ENCODE peak calls at places on chromosomes 1 and 21, in eight cellular contexts. One of them, this sample, is unnamed.

GRCh38 chr1:223142795-223143759 is at the start of gene TLR5:
- DNase-seq in endothelial cell of umbilical vein: peak
- DNase-seq in NB4: peak
- DNase-seq in right lobe of liver: peak
- DNase-seq in stomach: peak
- DNase-seq in GM12878: peak
- DNase-seq in esophagus muscularis mucosa: peak
- DNase-seq in IMR-90: peak
- DNase-seq in this sample: peak

GRCh38 chr1:16012590-16013219 is 5.1 kb downstream of the HSPB7 start:
- DNase-seq in endothelial cell of umbilical vein: peak
- DNase-seq in NB4: peak
- DNase-seq in right lobe of liver: peak
- DNase-seq in stomach: peak
- DNase-seq in GM12878: peak
- DNase-seq in esophagus muscularis mucosa: no peak
- DNase-seq in IMR-90: peak
- DNase-seq in this sample: peak

GRCh38 chr1:43445618-43446387 is 7.9 kb downstream of the HYI start:
- DNase-seq in endothelial cell of umbilical vein: no peak
- DNase-seq in NB4: no peak
- DNase-seq in right lobe of liver: peak
- DNase-seq in stomach: peak
- DNase-seq in GM12878: no peak
- DNase-seq in esophagus muscularis mucosa: no peak
- DNase-seq in IMR-90: peak
- DNase-seq in this sample: no peak

GRCh38 chr1:235052067-235053008 is 76.3 kb downstream of the TOMM20 start:
- DNase-seq in endothelial cell of umbilical vein: no peak
- DNase-seq in NB4: no peak
- DNase-seq in right lobe of liver: peak
- DNase-seq in stomach: no peak
- DNase-seq in GM12878: no peak
- DNase-seq in esophagus muscularis mucosa: no peak
- DNase-seq in IMR-90: no peak
- DNase-seq in this sample: no peak

GRCh38 chr1:70553192-70553956 is 142.3 kb downstream of the CTH start:
- DNase-seq in endothelial cell of umbilical vein: no peak
- DNase-seq in NB4: no peak
- DNase-seq in right lobe of liver: no peak
- DNase-seq in stomach: no peak
- DNase-seq in GM12878: no peak
- DNase-seq in esophagus muscularis mucosa: no peak
- DNase-seq in IMR-90: no peak
- DNase-seq in this sample: no peak

GRCh38 chr1:202807367-202807925 is 775 bp downstream of the KDM5B start:
- DNase-seq in endothelial cell of umbilical vein: no peak
- DNase-seq in NB4: peak
- DNase-seq in right lobe of liver: peak
- DNase-seq in stomach: no peak
- DNase-seq in GM12878: no peak
- DNase-seq in esophagus muscularis mucosa: no peak
- DNase-seq in IMR-90: peak
- DNase-seq in this sample: peak

GRCh38 chr1:205950280-205950679 is 7.0 kb upstream of the SLC26A9 start:
- DNase-seq in endothelial cell of umbilical vein: no peak
- DNase-seq in NB4: no peak
- DNase-seq in right lobe of liver: no peak
- DNase-seq in stomach: peak
- DNase-seq in GM12878: no peak
- DNase-seq in esophagus muscularis mucosa: no peak
- DNase-seq in IMR-90: peak
- DNase-seq in this sample: no peak

GRCh38 chr1:182348916-182349747 is 42.5 kb downstream of the GLUL start:
- DNase-seq in endothelial cell of umbilical vein: no peak
- DNase-seq in NB4: no peak
- DNase-seq in right lobe of liver: no peak
- DNase-seq in stomach: no peak
- DNase-seq in GM12878: no peak
- DNase-seq in esophagus muscularis mucosa: no peak
- DNase-seq in IMR-90: no peak
- DNase-seq in this sample: no peak

GRCh38 chr1:53517821-53518352 is 58.7 kb downstream of the DMRTB1 start:
- DNase-seq in endothelial cell of umbilical vein: no peak
- DNase-seq in NB4: no peak
- DNase-seq in right lobe of liver: no peak
- DNase-seq in stomach: no peak
- DNase-seq in GM12878: no peak
- DNase-seq in esophagus muscularis mucosa: no peak
- DNase-seq in IMR-90: no peak
- DNase-seq in this sample: no peak

GRCh38 chr1:219938706-219939105 is 10.3 kb upstream of the SLC30A10 start:
- DNase-seq in endothelial cell of umbilical vein: no peak
- DNase-seq in NB4: no peak
- DNase-seq in right lobe of liver: no peak
- DNase-seq in stomach: no peak
- DNase-seq in GM12878: no peak
- DNase-seq in esophagus muscularis mucosa: no peak
- DNase-seq in IMR-90: peak
- DNase-seq in this sample: no peak

GRCh38 chr1:227789042-227789880 is 26.2 kb upstream of the PRSS38 start:
- DNase-seq in endothelial cell of umbilical vein: no peak
- DNase-seq in NB4: no peak
- DNase-seq in right lobe of liver: no peak
- DNase-seq in stomach: no peak
- DNase-seq in GM12878: no peak
- DNase-seq in esophagus muscularis mucosa: peak
- DNase-seq in IMR-90: peak
- DNase-seq in this sample: no peak

GRCh38 chr1:228938248-228938891 is 203.1 kb downstream of the RHOU start:
- DNase-seq in endothelial cell of umbilical vein: peak
- DNase-seq in NB4: peak
- DNase-seq in right lobe of liver: no peak
- DNase-seq in stomach: no peak
- DNase-seq in GM12878: no peak
- DNase-seq in esophagus muscularis mucosa: no peak
- DNase-seq in IMR-90: no peak
- DNase-seq in this sample: no peak

GRCh38 chr1:244280859-244281258 is 170.8 kb downstream of the ADSS2 start:
- DNase-seq in endothelial cell of umbilical vein: peak
- DNase-seq in NB4: no peak
- DNase-seq in right lobe of liver: no peak
- DNase-seq in stomach: no peak
- DNase-seq in GM12878: no peak
- DNase-seq in esophagus muscularis mucosa: no peak
- DNase-seq in IMR-90: peak
- DNase-seq in this sample: no peak

GRCh38 chr1:66576645-66577044 is 42.7 kb downstream of the SGIP1 start:
- DNase-seq in endothelial cell of umbilical vein: peak
- DNase-seq in NB4: no peak
- DNase-seq in right lobe of liver: no peak
- DNase-seq in stomach: no peak
- DNase-seq in GM12878: no peak
- DNase-seq in esophagus muscularis mucosa: no peak
- DNase-seq in IMR-90: peak
- DNase-seq in this sample: no peak

GRCh38 chr1:26694597-26695416 is 1.0 kb upstream of the ARID1A start:
- DNase-seq in endothelial cell of umbilical vein: no peak
- DNase-seq in NB4: peak
- DNase-seq in right lobe of liver: no peak
- DNase-seq in stomach: no peak
- DNase-seq in GM12878: peak
- DNase-seq in esophagus muscularis mucosa: no peak
- DNase-seq in IMR-90: no peak
- DNase-seq in this sample: peak

GRCh38 chr1:203025721-203026665 is at the start of gene PPFIA4:
- DNase-seq in endothelial cell of umbilical vein: peak
- DNase-seq in NB4: peak
- DNase-seq in right lobe of liver: peak
- DNase-seq in stomach: peak
- DNase-seq in GM12878: peak
- DNase-seq in esophagus muscularis mucosa: peak
- DNase-seq in IMR-90: peak
- DNase-seq in this sample: peak

GRCh38 chr1:31954607-31955283 is 16.6 kb upstream of the PTP4A2 start:
- DNase-seq in endothelial cell of umbilical vein: peak
- DNase-seq in NB4: peak
- DNase-seq in right lobe of liver: peak
- DNase-seq in stomach: peak
- DNase-seq in GM12878: no peak
- DNase-seq in esophagus muscularis mucosa: peak
- DNase-seq in IMR-90: peak
- DNase-seq in this sample: peak
- TF ChIP-seq POLR2A in endothelial cell of umbilical vein: no peak
- TF ChIP-seq POLR2A in NB4: no peak
- TF ChIP-seq POLR2A in right lobe of liver: peak
- TF ChIP-seq POLR2A in stomach: no peak
- TF ChIP-seq POLR2A in GM12878: no peak
- TF ChIP-seq POLR2A in esophagus muscularis mucosa: no peak
- TF ChIP-seq POLR2A in IMR-90: peak
- TF ChIP-seq POLR2A in this sample: no peak

GRCh38 chr1:17538428-17539130 is 919 bp upstream of the ARHGEF10L start:
- DNase-seq in endothelial cell of umbilical vein: no peak
- DNase-seq in NB4: no peak
- DNase-seq in right lobe of liver: no peak
- DNase-seq in stomach: no peak
- DNase-seq in GM12878: no peak
- DNase-seq in esophagus muscularis mucosa: no peak
- DNase-seq in IMR-90: peak
- DNase-seq in this sample: no peak

GRCh38 chr1:17538010-17538409 is 1.5 kb upstream of the ARHGEF10L start:
- DNase-seq in endothelial cell of umbilical vein: no peak
- DNase-seq in NB4: no peak
- DNase-seq in right lobe of liver: no peak
- DNase-seq in stomach: no peak
- DNase-seq in GM12878: no peak
- DNase-seq in esophagus muscularis mucosa: no peak
- DNase-seq in IMR-90: no peak
- DNase-seq in this sample: no peak

GRCh38 chr1:17539202-17539525 is 334 bp upstream of the ARHGEF10L start:
- DNase-seq in endothelial cell of umbilical vein: no peak
- DNase-seq in NB4: no peak
- DNase-seq in right lobe of liver: no peak
- DNase-seq in stomach: no peak
- DNase-seq in GM12878: no peak
- DNase-seq in esophagus muscularis mucosa: no peak
- DNase-seq in IMR-90: no peak
- DNase-seq in this sample: no peak

GRCh38 chr1:17540255-17541001 is 930 bp downstream of the ARHGEF10L start:
- DNase-seq in endothelial cell of umbilical vein: no peak
- DNase-seq in NB4: no peak
- DNase-seq in right lobe of liver: no peak
- DNase-seq in stomach: no peak
- DNase-seq in GM12878: no peak
- DNase-seq in esophagus muscularis mucosa: no peak
- DNase-seq in IMR-90: no peak
- DNase-seq in this sample: no peak

DNA sequence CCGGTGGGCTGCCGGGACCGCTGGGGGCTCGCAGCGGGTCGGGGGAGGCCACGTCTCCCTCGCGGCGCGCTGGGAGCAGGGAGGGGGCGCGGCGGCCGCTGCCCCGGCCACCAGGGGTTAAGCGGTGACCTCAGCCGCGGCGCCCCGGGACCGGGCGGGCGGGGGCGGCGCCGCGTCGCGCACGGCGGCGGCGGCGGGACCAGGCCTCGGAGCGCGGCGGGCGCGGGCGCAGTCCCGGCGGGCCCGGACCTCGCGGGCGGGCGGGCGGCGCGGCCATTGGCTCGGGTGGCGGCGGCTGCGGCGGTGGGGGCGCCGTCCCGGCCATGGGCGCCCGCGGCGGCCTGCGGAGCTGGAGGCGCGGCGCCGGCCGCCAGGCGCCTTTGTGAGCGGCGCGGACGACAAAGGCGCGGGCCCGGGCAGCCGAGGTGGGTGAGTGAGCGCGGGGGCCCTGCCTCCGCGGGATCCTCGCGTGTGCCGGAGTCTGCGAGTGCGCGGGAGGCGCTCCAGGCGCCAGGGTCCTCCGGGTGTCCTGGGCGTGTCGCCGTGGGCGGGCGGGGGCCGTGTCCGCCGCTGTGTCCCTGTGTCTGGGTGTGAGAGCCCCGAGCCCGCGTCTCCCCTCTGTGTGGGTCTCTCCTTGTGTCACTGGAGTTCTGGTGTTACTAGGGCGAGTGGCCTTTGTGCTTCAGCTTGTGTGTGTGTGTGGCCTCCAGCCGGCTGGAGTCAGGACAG is at the start of gene ARHGEF10L:
- DNase-seq in endothelial cell of umbilical vein: no peak
- DNase-seq in NB4: no peak
- DNase-seq in right lobe of liver: no peak
- DNase-seq in stomach: no peak
- DNase-seq in GM12878: no peak
- DNase-seq in esophagus muscularis mucosa: no peak
- DNase-seq in IMR-90: no peak
- DNase-seq in this sample: no peak
- TF ChIP-seq POLR2A in endothelial cell of umbilical vein: no peak
- TF ChIP-seq POLR2A in NB4: no peak
- TF ChIP-seq POLR2A in right lobe of liver: no peak
- TF ChIP-seq POLR2A in stomach: no peak
- TF ChIP-seq POLR2A in GM12878: no peak
- TF ChIP-seq POLR2A in esophagus muscularis mucosa: no peak
- TF ChIP-seq POLR2A in IMR-90: no peak
- TF ChIP-seq POLR2A in this sample: no peak

GRCh38 chr21:39387461-39388037 is 38.7 kb upstream of the HMGN1 start:
- DNase-seq in endothelial cell of umbilical vein: peak
- DNase-seq in NB4: peak
- DNase-seq in right lobe of liver: peak
- DNase-seq in stomach: peak
- DNase-seq in GM12878: peak
- DNase-seq in esophagus muscularis mucosa: peak
- DNase-seq in IMR-90: peak
- DNase-seq in this sample: peak
- TF ChIP-seq POLR2A in endothelial cell of umbilical vein: peak
- TF ChIP-seq POLR2A in NB4: peak
- TF ChIP-seq POLR2A in right lobe of liver: peak
- TF ChIP-seq POLR2A in stomach: no peak
- TF ChIP-seq POLR2A in GM12878: peak
- TF ChIP-seq POLR2A in esophagus muscularis mucosa: no peak
- TF ChIP-seq POLR2A in IMR-90: no peak
- TF ChIP-seq POLR2A in this sample: no peak

DNA sequence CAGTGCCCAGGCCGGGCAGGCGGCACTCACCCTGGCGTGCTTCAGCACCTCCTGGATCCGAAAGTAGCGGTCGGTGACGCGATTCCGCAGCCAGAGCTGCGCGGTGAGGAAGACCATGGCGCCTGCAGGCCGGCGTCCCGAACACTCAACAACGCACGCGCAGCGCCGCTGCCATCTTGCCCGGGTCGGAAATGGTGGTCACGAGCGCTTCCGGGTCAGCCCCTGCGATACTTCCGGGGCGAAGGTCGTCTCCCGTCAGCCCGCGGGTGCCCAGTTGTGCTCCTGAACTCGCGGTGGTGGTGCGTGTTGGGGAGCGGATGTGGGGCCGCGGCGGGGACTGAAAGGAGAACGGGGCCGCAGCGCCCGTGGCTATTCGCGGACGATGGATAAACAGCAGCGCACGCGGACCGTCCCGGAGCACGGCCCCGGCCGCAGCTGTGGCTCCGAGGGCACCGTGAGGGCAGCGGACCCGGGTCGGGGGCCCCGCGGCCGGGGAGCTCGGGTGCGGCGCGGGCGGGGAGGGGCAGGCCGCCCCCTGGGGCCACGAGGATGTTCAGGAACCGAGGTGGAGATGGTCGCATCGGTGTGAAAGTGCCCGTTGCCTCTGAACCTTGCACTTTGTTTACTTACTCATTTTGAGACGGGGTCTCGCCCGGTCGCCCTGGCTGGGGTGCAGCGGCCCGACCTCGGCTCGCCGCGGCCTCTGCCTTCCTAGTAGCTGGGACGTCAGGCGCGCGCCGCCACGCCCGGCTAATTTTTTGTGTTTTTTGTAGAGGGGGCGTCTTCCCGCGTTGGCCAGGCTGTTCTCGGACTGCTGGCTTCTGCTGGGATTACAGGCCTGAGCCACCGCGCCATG is at the start of gene MRPL20:
- DNase-seq in endothelial cell of umbilical vein: peak
- DNase-seq in NB4: peak
- DNase-seq in right lobe of liver: peak
- DNase-seq in stomach: peak
- DNase-seq in GM12878: peak
- DNase-seq in esophagus muscularis mucosa: peak
- DNase-seq in IMR-90: peak
- DNase-seq in this sample: peak
- TF ChIP-seq POLR2A in endothelial cell of umbilical vein: peak
- TF ChIP-seq POLR2A in NB4: peak
- TF ChIP-seq POLR2A in right lobe of liver: peak
- TF ChIP-seq POLR2A in stomach: no peak
- TF ChIP-seq POLR2A in GM12878: peak
- TF ChIP-seq POLR2A in esophagus muscularis mucosa: peak
- TF ChIP-seq POLR2A in IMR-90: peak
- TF ChIP-seq POLR2A in this sample: peak

This sample was measured in erythroblast.